ENCODE peak calls at places on chromosomes 6 and 20, in ten cellular contexts. O, U, D, B, J, Y, Z, F, A and V are unnamed samples.

GRCh38 chr6:107864235-107864970 is 40.3 kb upstream of the SCML4 start:
- DNase-seq in D (no peak), F (no peak), J (no peak), B (no peak), Y (no peak), Z (no peak), U (no peak), A (no peak), O (no peak), V (no peak)

GRCh38 chr6:31558631-31559500 is 11.5 kb downstream of the NFKBIL1 start:
- DNase-seq in Y (no peak), O (peak), J (no peak), F (no peak), D (no peak), B (no peak), A (peak), U (peak), Z (no peak), V (no peak)

GRCh38 chr6:131807644-131808459 is at the start of gene ENPP1:
- DNase-seq in A (no peak), Y (peak), B (peak), U (peak), Z (peak), O (peak), F (peak), J (peak), D (peak), V (no peak)

GRCh38 chr6:169868458-169868857 is 117.0 kb downstream of the ERMARD start:
- DNase-seq in Y (peak), O (peak), U (peak), D (no peak), B (no peak), J (no peak), Z (no peak), A (peak), F (no peak), V (no peak)

GRCh38 chr6:30508890-30509736 is 19.8 kb downstream of the HLA-E start:
- DNase-seq in Z (no peak), B (no peak), J (no peak), O (no peak), F (peak), D (no peak), Y (no peak), A (peak), U (no peak), V (no peak)

GRCh38 chr6:7112741-7113313 is 5.1 kb downstream of the RREB1 start:
- DNase-seq in D (peak), Y (peak), J (peak), F (no peak), U (peak), A (peak), Z (no peak), O (peak), B (no peak), V (no peak)

GRCh38 chr6:42236680-42237473 is 19.2 kb upstream of the MRPS10 start:
- DNase-seq in B (no peak), F (no peak), A (no peak), D (peak), Z (no peak), J (no peak), O (no peak), U (no peak), Y (no peak), V (no peak)

GRCh38 chr20:49054032-49054643 is 8.0 kb downstream of the CSE1L start:
- DNase-seq in D (no peak), Y (no peak), F (no peak), O (no peak), Z (no peak), B (no peak), U (no peak), J (no peak), A (no peak), V (no peak)

GRCh38 chr20:50308513-50309279 is 118.1 kb downstream of the CEBPB start:
- DNase-seq in F (peak), Y (peak), O (peak), U (peak), A (peak), Z (peak), B (no peak), J (peak), D (peak), V (peak)

GRCh38 chr20:61120595-61121515 is 131.2 kb upstream of the CDH4 start:
- DNase-seq in Z (peak), F (peak), B (peak), D (peak), U (no peak), J (peak), A (peak), O (no peak), Y (no peak), V (peak)

GRCh38 chr6:13480631-13481501 is 6.5 kb downstream of the GFOD1 start:
- DNase-seq in O (no peak), F (no peak), Z (no peak), U (no peak), Y (no peak), B (no peak), D (no peak), A (no peak), J (peak), V (no peak)

GRCh38 chr6:20877008-20877937 is 343.0 kb downstream of the CDKAL1 start:
- DNase-seq in Y (peak), D (peak), U (no peak), B (peak), Z (peak), A (peak), O (no peak), J (peak), F (peak), V (peak)

GRCh38 chr6:15654250-15654649 is 8.6 kb downstream of the DTNBP1 start:
- DNase-seq in A (no peak), O (no peak), B (no peak), F (no peak), J (no peak), U (no peak), Z (no peak), Y (no peak), D (no peak), V (no peak)

GRCh38 chr6:162151050-162151658 is 576.4 kb downstream of the PRKN start:
- DNase-seq in A (no peak), F (no peak), U (no peak), Z (no peak), D (no peak), B (no peak), Y (no peak), O (no peak), J (no peak), V (no peak)

GRCh38 chr20:62725596-62726268 is 17.1 kb downstream of the NTSR1 start:
- DNase-seq in Z (no peak), J (no peak), B (no peak), Y (peak), U (no peak), F (no peak), A (no peak), D (no peak), O (no peak), V (no peak)

GRCh38 chr20:62962221-62962879 is 9.8 kb downstream of the SLC17A9 start:
- DNase-seq in D (no peak), Z (no peak), A (no peak), J (no peak), F (no peak), B (no peak), O (no peak), Y (peak), U (peak), V (no peak)

GRCh38 chr6:37946021-37946420 is 126.5 kb downstream of the ZFAND3 start:
- DNase-seq in O (no peak), J (no peak), F (no peak), Z (no peak), A (no peak), Y (no peak), U (no peak), B (no peak), D (no peak), V (no peak)

GRCh38 chr6:5471044-5471443 is 209.7 kb downstream of the FARS2 start:
- DNase-seq in F (peak), D (peak), O (peak), Z (peak), U (peak), J (peak), Y (no peak), A (peak), B (peak), V (peak)

GRCh38 chr6:107729098-107729497 is 95.0 kb downstream of the SCML4 start:
- DNase-seq in D (no peak), B (no peak), A (no peak), Y (no peak), U (no peak), J (no peak), F (no peak), O (no peak), Z (no peak), V (no peak)

GRCh38 chr6:168823397-168824020 is 382.5 kb downstream of the SMOC2 start:
- DNase-seq in O (no peak), D (no peak), B (no peak), A (no peak), Y (no peak), J (no peak), F (no peak), U (no peak), Z (no peak), V (no peak)

GRCh38 chr6:20755631-20756030 is 221.4 kb downstream of the CDKAL1 start:
- DNase-seq in A (no peak), O (no peak), U (no peak), F (no peak), B (no peak), J (no peak), Z (no peak), D (no peak), Y (no peak), V (peak)

GRCh38 chr6:170114187-170114945 is 176.5 kb downstream of the DLL1 start:
- DNase-seq in Y (no peak), B (no peak), F (peak), D (no peak), Z (no peak), U (peak), O (peak), J (no peak), A (no peak), V (no peak)

GRCh38 chr20:32528905-32529670 is 56.0 kb downstream of the NOL4L start:
- DNase-seq in A (no peak), Y (peak), Z (no peak), D (no peak), U (peak), F (no peak), B (no peak), O (no peak), J (no peak), V (no peak)

GRCh38 chr20:22998476-22998875 is 36.6 kb upstream of the SSTR4 start:
- DNase-seq in O (no peak), J (no peak), Y (no peak), B (no peak), U (no peak), D (peak), F (no peak), Z (no peak), A (no peak), V (no peak)

GRCh38 chr20:37316116-37316774 is 26.8 kb downstream of the MANBAL start:
- DNase-seq in B (no peak), F (peak), O (no peak), D (no peak), A (peak), Z (no peak), J (no peak), Y (no peak), U (peak), V (no peak)

GRCh38 chr20:4375881-4376280 is 345.8 kb upstream of the PRND start:
- DNase-seq in A (no peak), U (no peak), Z (no peak), Y (no peak), B (peak), F (no peak), J (no peak), O (no peak), D (no peak), V (peak)

GRCh38 chr6:39803872-39804271 is 11.7 kb downstream of the DAAM2 start:
- DNase-seq in D (no peak), U (no peak), B (no peak), Y (no peak), Z (peak), J (no peak), O (no peak), F (no peak), A (no peak), V (no peak)

GRCh38 chr6:166653639-166653941 is 26.5 kb upstream of the RPS6KA2 start:
- DNase-seq in O (no peak), Z (no peak), D (no peak), B (no peak), Y (no peak), A (no peak), U (no peak), F (no peak), J (no peak), V (no peak)

GRCh38 chr6:43378631-43379030 is 9.2 kb upstream of the ZNF318 start:
- DNase-seq in Y (no peak), A (no peak), U (no peak), D (no peak), J (no peak), F (no peak), B (no peak), Z (no peak), O (no peak), V (no peak)

GRCh38 chr20:21941941-21942805 is 236.7 kb downstream of the PAX1 start:
- DNase-seq in U (no peak), Z (no peak), F (no peak), B (no peak), J (no peak), D (no peak), O (no peak), A (no peak), Y (no peak), V (no peak)

GRCh38 chr6:77466055-77467028 is 3.1 kb upstream of the HTR1B start:
- DNase-seq in F (no peak), Z (no peak), D (peak), U (no peak), J (peak), A (peak), B (peak), O (peak), Y (peak), V (peak)

GRCh38 chr20:13085275-13085674 is 76.5 kb downstream of the SPTLC3 start:
- DNase-seq in O (no peak), F (no peak), U (no peak), D (no peak), Y (no peak), B (no peak), Z (no peak), A (no peak), J (no peak), V (no peak)

GRCh38 chr6:122649701-122650100 is 39.5 kb downstream of the PKIB start:
- DNase-seq in F (no peak), J (no peak), B (no peak), A (no peak), D (no peak), Y (no peak), O (no peak), Z (no peak), U (no peak), V (no peak)

GRCh38 chr20:1891263-1892121 is 3.7 kb upstream of the SIRPA start:
- DNase-seq in Y (no peak), A (peak), O (no peak), U (peak), D (no peak), J (no peak), Z (no peak), B (peak), F (no peak), V (no peak)

DNA sequence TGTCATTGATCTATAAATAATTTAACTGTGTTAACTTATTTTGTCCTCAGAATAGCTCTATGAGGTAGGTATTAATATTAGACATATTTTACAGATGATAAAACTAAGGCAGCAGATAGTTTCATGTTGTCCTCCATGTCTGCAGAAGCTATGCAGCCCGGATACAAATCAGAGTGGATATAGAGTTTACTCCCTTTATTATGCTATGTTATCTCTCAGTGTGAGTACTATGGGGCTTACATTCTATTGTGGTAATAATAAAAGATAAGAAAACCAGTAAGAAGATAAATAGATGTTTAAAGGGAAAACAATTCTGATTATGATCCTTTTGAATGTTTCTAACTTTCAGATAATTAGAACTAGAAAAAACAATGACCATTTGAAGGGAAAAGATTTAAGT is 979.8 kb upstream of the CITED2 start:
- DNase-seq in Y (no peak), J (no peak), B (no peak), Z (no peak), D (no peak), U (no peak), A (no peak), O (no peak), F (no peak), V (no peak)
- H3K4me3 ChIP-seq in Y (no peak), J (no peak), B (no peak), Z (no peak), D (no peak), U (no peak), A (no peak), O (no peak), F (no peak), V (no peak)

DNA sequence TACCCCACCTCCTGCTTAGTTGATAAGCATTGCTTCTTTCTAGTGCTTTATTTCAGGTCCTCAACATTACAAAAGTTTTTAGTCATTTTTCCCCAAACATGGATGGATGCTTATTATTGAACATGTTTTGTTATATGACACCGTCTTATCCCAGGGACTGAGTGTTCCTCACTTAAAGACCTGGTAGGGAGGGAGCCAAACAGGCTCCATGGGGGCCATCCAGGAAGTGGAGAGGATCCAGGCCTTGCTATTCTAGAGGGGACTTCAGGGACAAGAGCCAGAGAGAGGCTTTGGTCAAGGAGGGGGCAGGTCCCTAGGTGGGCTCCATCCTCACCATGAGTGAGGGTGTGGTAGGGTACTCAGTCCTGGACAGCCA is 7.4 kb downstream of the SLC32A1 start:
- DNase-seq in A (no peak), B (no peak), D (no peak), F (no peak), Z (no peak), O (no peak), J (no peak), U (no peak), Y (no peak), V (no peak)
- TF ChIP-seq CTCF in A (no peak), B (peak), D (no peak), F (no peak), Z (no peak), O (no peak), J (peak), U (no peak), Y (peak), V (no peak)

GRCh38 chr20:9508696-9509178 is 5.7 kb upstream of the LAMP5 start:
- DNase-seq in O (no peak), Y (no peak), D (no peak), B (no peak), U (no peak), F (no peak), Z (no peak), J (no peak), A (no peak), V (no peak)

GRCh38 chr20:9506337-9506821 is 8.0 kb upstream of the LAMP5 start:
- DNase-seq in D (no peak), A (no peak), Z (no peak), B (no peak), Y (peak), O (no peak), J (no peak), U (no peak), F (no peak), V (no peak)

GRCh38 chr20:9507544-9508239 is 6.7 kb upstream of the LAMP5 start:
- DNase-seq in D (no peak), U (no peak), A (no peak), Z (no peak), O (no peak), Y (peak), J (no peak), F (no peak), B (no peak), V (no peak)

GRCh38 chr20:9508240-9508661 is 6.1 kb upstream of the LAMP5 start:
- DNase-seq in B (no peak), Y (no peak), F (no peak), J (no peak), Z (no peak), O (no peak), A (no peak), D (no peak), U (no peak), V (no peak)

GRCh38 chr20:9506964-9507369 is 7.4 kb upstream of the LAMP5 start:
- DNase-seq in D (no peak), Y (peak), U (no peak), F (no peak), A (no peak), B (no peak), J (no peak), Z (no peak), O (no peak), V (no peak)
- H3K4me3 ChIP-seq in D (no peak), Y (no peak), U (no peak), F (peak), A (no peak), B (no peak), J (no peak), Z (no peak), O (peak), V (no peak)

DNA sequence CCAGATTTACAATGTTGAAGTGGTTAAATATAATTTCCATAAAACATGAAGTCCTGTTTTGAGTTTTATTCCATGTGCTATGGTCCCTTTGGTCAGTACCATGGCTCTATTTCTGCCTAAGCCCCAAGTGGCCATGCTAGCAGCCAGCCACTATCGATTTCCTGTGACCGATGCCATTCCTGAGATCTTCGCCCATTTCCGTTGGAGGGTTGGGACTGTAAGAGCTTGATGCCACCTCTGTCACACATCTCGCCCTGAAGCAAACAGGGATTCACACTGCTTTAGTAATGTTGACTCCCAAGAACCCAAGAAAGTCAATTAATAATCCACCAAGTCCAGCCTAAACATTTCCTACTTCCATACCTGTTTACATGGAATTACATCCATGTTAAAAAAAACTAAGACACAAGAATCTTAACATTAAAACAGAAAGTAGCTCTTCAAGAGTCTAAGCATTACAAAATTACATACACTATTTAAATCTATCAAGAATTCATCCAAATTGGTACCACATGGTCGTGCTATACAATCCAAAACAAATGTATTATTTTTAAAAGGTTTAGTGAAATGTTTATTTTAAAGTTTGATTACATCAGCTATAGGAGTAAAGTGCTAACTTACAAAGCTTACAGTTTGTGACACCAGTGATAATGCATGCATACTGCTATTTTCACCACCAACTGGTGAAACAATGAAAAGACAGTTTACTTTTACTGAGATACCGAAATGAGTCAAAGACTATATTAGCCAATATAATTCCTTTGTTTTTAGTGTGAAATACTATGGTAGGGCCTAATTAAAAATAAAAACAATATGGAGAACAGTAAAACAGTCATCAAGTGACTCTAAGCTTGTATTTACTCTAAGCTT is 2.5 kb downstream of the RBM39 start:
- DNase-seq in U (no peak), Z (no peak), Y (no peak), D (peak), O (no peak), F (no peak), J (peak), A (peak), B (peak), V (no peak)
- TF ChIP-seq CTCF in U (no peak), Z (no peak), Y (no peak), D (no peak), O (no peak), F (no peak), J (no peak), A (no peak), B (peak), V (no peak)

GRCh38 chr20:24106155-24106800 is 117.7 kb upstream of the GGTLC1 start:
- DNase-seq in U (no peak), J (no peak), A (no peak), Z (no peak), D (no peak), B (no peak), Y (no peak), F (no peak), O (no peak), V (no peak)

GRCh38 chr20:24102749-24103148 is 114.2 kb upstream of the GGTLC1 start:
- DNase-seq in D (no peak), J (peak), U (no peak), A (no peak), Y (no peak), Z (no peak), O (no peak), F (no peak), B (no peak), V (no peak)

GRCh38 chr20:24109537-24109936 is 121.0 kb upstream of the GGTLC1 start:
- DNase-seq in F (no peak), B (no peak), Y (no peak), O (no peak), U (no peak), A (no peak), Z (no peak), J (no peak), D (no peak), V (no peak)

GRCh38 chr20:24109008-24109407 is 120.4 kb upstream of the GGTLC1 start:
- DNase-seq in A (no peak), J (no peak), O (no peak), B (no peak), U (no peak), Y (no peak), Z (no peak), D (no peak), F (no peak), V (no peak)

DNA sequence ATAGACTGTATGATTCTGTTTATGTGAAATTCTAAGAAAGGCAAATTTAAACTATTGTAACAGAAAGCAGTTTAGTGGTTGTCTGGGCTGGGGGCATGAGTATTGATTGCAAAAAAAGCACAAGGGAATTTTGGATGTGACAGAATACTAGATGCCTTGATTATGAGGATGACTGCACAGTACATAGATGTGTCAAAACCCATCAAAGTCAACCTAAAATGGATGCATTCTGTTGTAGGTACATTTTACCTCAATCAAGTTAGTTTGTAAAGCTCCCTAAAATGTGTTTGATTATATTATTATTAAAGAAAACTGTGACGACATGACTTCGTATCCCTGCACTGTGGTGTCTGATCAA is 118.2 kb upstream of the GGTLC1 start:
- DNase-seq in O (no peak), A (no peak), J (no peak), Z (no peak), D (no peak), Y (no peak), B (no peak), U (no peak), F (no peak), V (no peak)
- H3K4me3 ChIP-seq in O (no peak), A (no peak), J (no peak), Z (no peak), D (no peak), Y (no peak), B (no peak), U (no peak), F (no peak), V (no peak)